ENCODE peak calls at places on chromosomes 1 and 21, in four cellular contexts. B, U, K and J are unnamed samples.

GRCh38 chr1:208111646-208112200 is 132.5 kb downstream of the PLXNA2 start:
- DNase-seq in K (no peak), B (no peak), U (no peak), J (no peak)

GRCh38 chr1:107467286-107467685 is 326.4 kb downstream of the NTNG1 start:
- DNase-seq in K (no peak), U (no peak), B (no peak), J (no peak)

GRCh38 chr21:44994581-44995171 is 54.8 kb downstream of the SLX9 start:
- DNase-seq in B (no peak), U (no peak), K (no peak), J (no peak)

GRCh38 chr1:17757426-17757825 is 2.3 kb downstream of the ACTL8 start:
- DNase-seq in U (no peak), K (no peak), B (no peak), J (no peak)

GRCh38 chr1:172835834-172836233 is 176.9 kb downstream of the FASLG start:
- DNase-seq in U (no peak), B (no peak), K (no peak), J (no peak)

GRCh38 chr1:156655904-156656516 is 14.1 kb downstream of the BCAN start:
- DNase-seq in B (no peak), U (no peak), K (no peak), J (no peak)

GRCh38 chr1:2163205-2163604 is 31.4 kb downstream of the FAAP20 start:
- DNase-seq in K (peak), U (no peak), B (no peak), J (no peak)

GRCh38 chr21:44079846-44080245 is 27.4 kb upstream of the PWP2 start:
- DNase-seq in U (no peak), K (no peak), B (no peak), J (no peak)

GRCh38 chr1:248926401-248927182 is 20.6 kb downstream of the PGBD2 start:
- DNase-seq in B (peak), K (no peak), U (no peak), J (peak)

GRCh38 chr1:16612332-16613172 is 812 bp downstream of the NBPF1 start:
- DNase-seq in K (peak), B (peak), U (peak), J (peak)

GRCh38 chr1:34166191-34167090 is 1.4 kb upstream of the CSMD2 start:
- DNase-seq in U (peak), B (no peak), K (peak), J (no peak)

GRCh38 chr1:197173571-197174482 is 27.4 kb upstream of the ASPM start:
- DNase-seq in K (no peak), B (peak), U (no peak), J (peak)

GRCh38 chr21:25313891-25314646 is 293.2 kb downstream of the MRPL39 start:
- DNase-seq in B (peak), U (no peak), K (no peak), J (no peak)

GRCh38 chr1:180204231-180204630 is 25.8 kb upstream of the LHX4 start:
- DNase-seq in B (no peak), K (no peak), U (no peak), J (no peak)

GRCh38 chr21:43207043-43207315 is 38.2 kb downstream of the CRYAA start:
- DNase-seq in U (no peak), K (no peak), B (no peak), J (no peak)

GRCh38 chr1:45687753-45688737 is at the start of gene TMEM69:
- DNase-seq in U (peak), K (peak), B (peak), J (peak)

GRCh38 chr1:228036701-228037231 is 30.0 kb downstream of the WNT3A start:
- DNase-seq in K (no peak), U (peak), B (no peak), J (no peak)

GRCh38 chr1:85495556-85495955 is 30.6 kb upstream of the DDAH1 start:
- DNase-seq in U (no peak), K (peak), B (peak), J (peak)

GRCh38 chr1:4002061-4002521 is 102.0 kb upstream of the C1orf174 start:
- DNase-seq in B (no peak), U (no peak), K (no peak), J (no peak)

GRCh38 chr1:113630340-113631327 is 128.7 kb downstream of the PHTF1 start:
- DNase-seq in K (peak), U (peak), B (no peak), J (no peak)
- H2BK5ac ChIP-seq in K (no peak), U (no peak), B (no peak), J (no peak)

DNA sequence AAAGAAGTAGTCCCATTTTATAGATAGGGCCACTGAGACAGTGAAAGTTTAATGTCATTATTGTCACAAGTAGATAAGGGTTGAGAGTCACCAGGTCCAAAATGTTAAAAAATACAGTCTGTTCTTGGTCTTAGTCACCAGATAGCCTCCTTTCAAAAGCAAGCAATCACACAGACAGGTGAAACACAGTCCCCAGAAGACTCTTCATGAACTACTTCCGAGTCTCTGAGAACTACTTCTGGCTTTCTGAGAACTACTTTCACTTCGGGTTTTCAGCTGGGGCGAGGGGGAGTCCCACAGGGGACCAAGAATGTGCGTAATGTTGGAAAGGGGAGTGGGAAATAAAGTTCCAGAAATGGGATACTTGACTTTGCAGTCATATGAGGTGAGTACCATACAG is 143.2 kb downstream of the HHIPL2 start:
- DNase-seq in U (no peak), K (no peak), B (no peak), J (no peak)
- H3K4me3 ChIP-seq in U (no peak), K (no peak), B (no peak), J (peak)

GRCh38 chr1:31396633-31397351 is 16.2 kb upstream of the SERINC2 start:
- DNase-seq in U (no peak), B (peak), K (no peak), J (peak)

GRCh38 chr1:31400393-31400792 is 12.6 kb upstream of the SERINC2 start:
- DNase-seq in U (no peak), K (no peak), B (peak), J (no peak)

GRCh38 chr1:31397360-31398095 is 15.5 kb upstream of the SERINC2 start:
- DNase-seq in B (peak), K (no peak), U (no peak), J (no peak)

GRCh38 chr1:31401241-31401640 is 11.8 kb upstream of the SERINC2 start:
- DNase-seq in U (no peak), B (peak), K (no peak), J (no peak)

GRCh38 chr1:31398246-31398645 is 14.8 kb upstream of the SERINC2 start:
- DNase-seq in K (no peak), B (no peak), U (no peak), J (no peak)
- H3K18ac ChIP-seq in K (no peak), B (peak), U (no peak), J (peak)

DNA sequence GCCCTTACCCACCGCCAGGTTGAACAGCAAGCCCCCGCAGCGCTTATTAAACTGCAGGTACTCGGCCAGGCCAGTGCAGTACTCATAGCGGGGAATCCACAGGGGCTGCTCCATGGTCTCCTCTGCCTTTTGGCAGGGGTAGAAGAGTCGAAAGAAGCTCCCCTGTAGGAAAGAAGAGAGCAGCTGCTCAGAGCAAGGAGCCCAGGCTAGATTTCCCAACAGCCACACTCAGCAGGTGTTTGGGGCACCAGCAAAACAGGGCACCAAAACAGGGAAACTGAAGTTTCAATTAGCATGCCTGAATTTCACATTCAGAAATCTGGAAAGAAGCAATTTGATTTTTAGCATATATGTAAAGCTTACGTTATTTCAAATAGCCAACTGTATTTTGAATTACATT is 8.4 kb downstream of the PAFAH2 start:
- DNase-seq in U (no peak), B (no peak), K (no peak), J (no peak)
- H2BK5ac ChIP-seq in U (no peak), B (no peak), K (no peak), J (no peak)

DNA sequence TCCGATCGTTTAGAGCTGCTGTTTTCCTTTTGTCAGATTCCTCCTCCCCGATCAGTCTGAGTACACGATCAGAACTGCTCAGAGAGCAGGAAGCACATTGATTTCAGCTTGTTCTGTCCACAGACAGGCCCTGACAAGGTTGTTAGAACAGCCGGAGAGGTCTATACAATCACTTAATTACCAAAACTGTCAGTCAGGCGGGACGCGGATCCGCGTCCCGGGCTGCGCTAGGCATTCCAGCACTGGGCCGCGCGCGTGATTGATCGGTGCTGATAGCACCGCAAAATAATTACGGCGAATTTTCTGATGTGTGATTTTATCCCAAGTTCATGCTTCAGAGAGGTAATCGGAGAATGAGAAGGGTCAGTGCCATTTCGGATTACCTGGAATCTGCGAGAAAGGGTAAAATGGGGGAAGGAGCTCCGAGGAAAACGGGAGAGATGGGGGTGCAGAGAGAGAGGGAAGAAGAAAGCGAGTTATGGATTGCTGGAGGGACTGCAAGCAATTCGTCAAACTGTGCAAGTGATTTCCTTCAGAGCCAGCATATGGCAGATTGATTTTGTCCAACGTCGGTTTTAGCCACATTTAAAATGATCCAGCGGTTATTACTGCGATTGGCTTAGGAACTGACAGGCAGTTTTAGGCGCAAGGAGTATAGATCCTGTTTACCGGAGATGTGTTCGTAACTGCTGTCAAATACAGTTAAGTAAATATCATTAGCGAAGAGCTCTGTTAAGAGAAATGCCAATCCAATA is 9.0 kb upstream of the BARHL2 start:
- DNase-seq in U (peak), K (peak), B (peak), J (no peak)
- H3K4me3 ChIP-seq in U (peak), K (no peak), B (peak), J (peak)

GRCh38 chr1:92833840-92834239 is 2.0 kb downstream of the RPL5 start:
- DNase-seq in B (no peak), K (no peak), U (no peak), J (no peak)

GRCh38 chr1:92834617-92835016 is 2.8 kb downstream of the RPL5 start:
- DNase-seq in K (no peak), U (no peak), B (no peak), J (no peak)

GRCh38 chr1:92832537-92833160 is 809 bp downstream of the RPL5 start:
- DNase-seq in B (no peak), K (no peak), U (no peak), J (no peak)

GRCh38 chr1:92831368-92831761 is 475 bp upstream of the RPL5 start:
- DNase-seq in B (no peak), K (peak), U (no peak), J (peak)

GRCh38 chr1:92831762-92832536 is at the start of gene RPL5:
- DNase-seq in K (peak), U (peak), B (peak), J (peak)
- H3K18ac ChIP-seq in K (peak), U (peak), B (peak), J (peak)

GRCh38 chr1:171588230-171588629 is 33.8 kb upstream of the MYOCOS start:
- DNase-seq in U (no peak), K (no peak), B (no peak), J (no peak)
- H2BK5ac ChIP-seq in U (no peak), K (no peak), B (no peak), J (no peak)

DNA sequence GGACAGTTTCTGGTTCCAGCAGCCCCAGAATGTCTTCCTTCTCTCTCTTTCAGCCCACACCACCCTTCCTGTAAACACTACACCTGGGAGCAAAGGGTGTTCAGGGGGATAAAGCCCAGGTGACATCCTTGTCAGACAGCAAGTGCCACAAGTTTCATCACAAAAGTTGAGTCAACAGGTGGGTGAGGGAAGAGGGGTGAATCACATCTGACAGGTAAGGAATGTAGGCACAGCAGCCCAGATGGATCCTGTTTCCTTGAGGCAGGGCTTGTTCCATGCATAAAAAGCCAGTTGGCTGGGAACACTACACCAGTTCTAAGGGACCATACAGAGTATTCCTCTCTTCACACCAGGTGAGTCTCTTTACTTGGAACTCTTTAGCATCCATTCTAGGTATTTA is at the start of gene SPRR1B:
- DNase-seq in U (no peak), B (no peak), K (no peak), J (no peak)
- H3K4me3 ChIP-seq in U (no peak), B (no peak), K (no peak), J (no peak)

GRCh38 chr1:161531986-161532875 is 7.9 kb downstream of the HSPA6 start:
- DNase-seq in B (peak), K (peak), U (no peak), J (no peak)
- H3K18ac ChIP-seq in B (no peak), K (no peak), U (no peak), J (peak)